ENCODE peak calls at places on chromosome X, in five cellular contexts. One of them, this sample, is unnamed.

GRCh38 chrX:133335027-133335426 is 80.3 kb downstream of the GPC4 start:
- DNase-seq in RWPE2: no peak
- DNase-seq in neuronal stem cell: no peak
- DNase-seq in lower leg skin: peak
- DNase-seq in heart left ventricle: no peak
- DNase-seq in this sample: peak

GRCh38 chrX:113260474-113260873 is 419.8 kb upstream of the AMOT start:
- DNase-seq in heart left ventricle: no peak
- DNase-seq in neuronal stem cell: no peak
- DNase-seq in RWPE2: no peak
- DNase-seq in lower leg skin: no peak
- DNase-seq in this sample: no peak

GRCh38 chrX:104098151-104098808 is 14.0 kb upstream of the ZCCHC18 start:
- DNase-seq in neuronal stem cell: peak
- DNase-seq in heart left ventricle: no peak
- DNase-seq in RWPE2: no peak
- DNase-seq in lower leg skin: peak
- DNase-seq in this sample: peak

GRCh38 chrX:120238947-120239346 is 11.7 kb upstream of the ZBTB33 start:
- DNase-seq in neuronal stem cell: no peak
- DNase-seq in heart left ventricle: no peak
- DNase-seq in lower leg skin: no peak
- DNase-seq in RWPE2: no peak
- DNase-seq in this sample: no peak

GRCh38 chrX:19156223-19156622 is 34.0 kb upstream of the ADGRG2 start:
- DNase-seq in RWPE2: no peak
- DNase-seq in neuronal stem cell: no peak
- DNase-seq in heart left ventricle: no peak
- DNase-seq in lower leg skin: peak
- DNase-seq in this sample: no peak

GRCh38 chrX:48493890-48494364 is 14.9 kb upstream of the PORCN start:
- DNase-seq in RWPE2: no peak
- DNase-seq in neuronal stem cell: peak
- DNase-seq in lower leg skin: no peak
- DNase-seq in heart left ventricle: no peak
- DNase-seq in this sample: peak

GRCh38 chrX:12469296-12469695 is 321.9 kb upstream of the PRPS2 start:
- DNase-seq in RWPE2: peak
- DNase-seq in neuronal stem cell: no peak
- DNase-seq in heart left ventricle: no peak
- DNase-seq in lower leg skin: no peak
- DNase-seq in this sample: no peak

GRCh38 chrX:135275973-135276372 is 24.1 kb downstream of the ETDA start:
- DNase-seq in RWPE2: no peak
- DNase-seq in heart left ventricle: no peak
- DNase-seq in lower leg skin: no peak
- DNase-seq in neuronal stem cell: no peak
- DNase-seq in this sample: no peak

GRCh38 chrX:8755813-8756212 is 23.9 kb upstream of the ANOS1 start:
- DNase-seq in heart left ventricle: no peak
- DNase-seq in lower leg skin: no peak
- DNase-seq in RWPE2: no peak
- DNase-seq in neuronal stem cell: no peak
- DNase-seq in this sample: no peak

GRCh38 chrX:96591418-96591817 is 93.2 kb upstream of the DIAPH2 start:
- DNase-seq in heart left ventricle: no peak
- DNase-seq in RWPE2: no peak
- DNase-seq in lower leg skin: peak
- DNase-seq in neuronal stem cell: no peak
- DNase-seq in this sample: no peak

GRCh38 chrX:95057341-95057740 is 1383.3 kb downstream of the FAM133A start:
- DNase-seq in heart left ventricle: no peak
- DNase-seq in neuronal stem cell: no peak
- DNase-seq in lower leg skin: no peak
- DNase-seq in RWPE2: no peak
- DNase-seq in this sample: no peak

GRCh38 chrX:154525606-154526490 is 9.8 kb upstream of the FAM3A start:
- DNase-seq in neuronal stem cell: no peak
- DNase-seq in lower leg skin: no peak
- DNase-seq in RWPE2: no peak
- DNase-seq in heart left ventricle: no peak
- DNase-seq in this sample: no peak

GRCh38 chrX:142884853-142885252 is 140.9 kb upstream of the SPANXN4 start:
- DNase-seq in lower leg skin: no peak
- DNase-seq in heart left ventricle: no peak
- DNase-seq in neuronal stem cell: no peak
- DNase-seq in RWPE2: no peak
- DNase-seq in this sample: no peak

GRCh38 chrX:149638860-149639259 is 7.3 kb upstream of the TMEM185A start:
- DNase-seq in heart left ventricle: no peak
- DNase-seq in RWPE2: no peak
- DNase-seq in neuronal stem cell: no peak
- DNase-seq in lower leg skin: no peak
- DNase-seq in this sample: no peak

GRCh38 chrX:69093960-69094935 is 71.0 kb downstream of the PJA1 start:
- DNase-seq in lower leg skin: peak
- DNase-seq in neuronal stem cell: peak
- DNase-seq in RWPE2: no peak
- DNase-seq in heart left ventricle: no peak
- DNase-seq in this sample: peak

GRCh38 chrX:21932277-21932996 is 8.1 kb upstream of the SMS start:
- DNase-seq in neuronal stem cell: no peak
- DNase-seq in heart left ventricle: no peak
- DNase-seq in RWPE2: peak
- DNase-seq in lower leg skin: peak
- DNase-seq in this sample: no peak

GRCh38 chrX:2767631-2768455 is 16.0 kb downstream of the XG start:
- DNase-seq in heart left ventricle: no peak
- DNase-seq in RWPE2: no peak
- DNase-seq in neuronal stem cell: no peak
- DNase-seq in lower leg skin: peak
- DNase-seq in this sample: peak

GRCh38 chrX:74251006-74251930 is 52.7 kb upstream of the ZCCHC13 start:
- DNase-seq in lower leg skin: no peak
- DNase-seq in RWPE2: no peak
- DNase-seq in neuronal stem cell: no peak
- DNase-seq in heart left ventricle: no peak
- DNase-seq in this sample: no peak

GRCh38 chrX:15158736-15159406 is 111.0 kb downstream of the ASB9 start:
- DNase-seq in RWPE2: no peak
- DNase-seq in heart left ventricle: no peak
- DNase-seq in lower leg skin: no peak
- DNase-seq in neuronal stem cell: no peak
- DNase-seq in this sample: no peak
- H3K4me3 ChIP-seq in RWPE2: no peak
- H3K4me3 ChIP-seq in heart left ventricle: no peak
- H3K4me3 ChIP-seq in lower leg skin: no peak
- H3K4me3 ChIP-seq in neuronal stem cell: no peak
- H3K4me3 ChIP-seq in this sample: no peak

GRCh38 chrX:40998123-40998522 is 87.1 kb upstream of the USP9X start:
- DNase-seq in heart left ventricle: no peak
- DNase-seq in RWPE2: no peak
- DNase-seq in neuronal stem cell: no peak
- DNase-seq in lower leg skin: no peak
- DNase-seq in this sample: no peak

GRCh38 chrX:41001327-41001726 is 83.9 kb upstream of the USP9X start:
- DNase-seq in heart left ventricle: no peak
- DNase-seq in RWPE2: no peak
- DNase-seq in neuronal stem cell: no peak
- DNase-seq in lower leg skin: no peak
- DNase-seq in this sample: no peak

GRCh38 chrX:41002021-41002420 is 83.2 kb upstream of the USP9X start:
- DNase-seq in lower leg skin: no peak
- DNase-seq in RWPE2: no peak
- DNase-seq in heart left ventricle: no peak
- DNase-seq in neuronal stem cell: no peak
- DNase-seq in this sample: no peak

DNA sequence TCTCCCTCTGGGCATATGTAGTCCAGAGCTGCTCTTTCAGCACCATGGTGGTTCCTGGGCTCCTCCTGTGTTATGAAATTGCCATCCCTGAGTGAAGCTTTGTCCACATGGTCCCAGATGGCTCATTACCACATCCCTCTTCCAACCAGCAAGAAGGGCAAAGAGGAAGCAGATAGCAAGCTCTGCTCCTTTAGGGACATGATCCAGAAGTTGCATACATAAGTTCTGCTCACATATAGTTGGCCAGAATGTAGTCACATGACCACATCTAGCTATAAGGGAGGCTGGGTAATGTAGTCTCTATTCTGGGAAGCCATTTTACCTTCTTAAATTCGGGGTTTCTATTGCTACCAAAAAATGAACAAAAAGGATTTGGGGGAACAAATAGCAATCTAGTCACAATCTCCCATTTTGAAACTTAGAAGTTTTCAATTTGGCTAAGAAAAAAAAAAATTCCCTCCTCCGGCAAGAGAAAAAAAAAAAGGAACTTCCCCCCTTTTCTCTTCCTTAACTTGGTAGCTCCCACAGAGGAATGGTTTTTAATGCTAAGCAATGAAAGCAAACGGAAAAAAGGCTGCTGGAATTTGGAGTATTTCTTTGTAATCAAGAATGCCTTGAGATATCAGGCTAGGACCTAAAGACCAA is 88.2 kb upstream of the USP9X start:
- DNase-seq in lower leg skin: peak
- DNase-seq in neuronal stem cell: peak
- DNase-seq in RWPE2: no peak
- DNase-seq in heart left ventricle: no peak
- DNase-seq in this sample: no peak
- H3K4me3 ChIP-seq in lower leg skin: no peak
- H3K4me3 ChIP-seq in neuronal stem cell: peak
- H3K4me3 ChIP-seq in RWPE2: no peak
- H3K4me3 ChIP-seq in heart left ventricle: peak
- H3K4me3 ChIP-seq in this sample: no peak

DNA sequence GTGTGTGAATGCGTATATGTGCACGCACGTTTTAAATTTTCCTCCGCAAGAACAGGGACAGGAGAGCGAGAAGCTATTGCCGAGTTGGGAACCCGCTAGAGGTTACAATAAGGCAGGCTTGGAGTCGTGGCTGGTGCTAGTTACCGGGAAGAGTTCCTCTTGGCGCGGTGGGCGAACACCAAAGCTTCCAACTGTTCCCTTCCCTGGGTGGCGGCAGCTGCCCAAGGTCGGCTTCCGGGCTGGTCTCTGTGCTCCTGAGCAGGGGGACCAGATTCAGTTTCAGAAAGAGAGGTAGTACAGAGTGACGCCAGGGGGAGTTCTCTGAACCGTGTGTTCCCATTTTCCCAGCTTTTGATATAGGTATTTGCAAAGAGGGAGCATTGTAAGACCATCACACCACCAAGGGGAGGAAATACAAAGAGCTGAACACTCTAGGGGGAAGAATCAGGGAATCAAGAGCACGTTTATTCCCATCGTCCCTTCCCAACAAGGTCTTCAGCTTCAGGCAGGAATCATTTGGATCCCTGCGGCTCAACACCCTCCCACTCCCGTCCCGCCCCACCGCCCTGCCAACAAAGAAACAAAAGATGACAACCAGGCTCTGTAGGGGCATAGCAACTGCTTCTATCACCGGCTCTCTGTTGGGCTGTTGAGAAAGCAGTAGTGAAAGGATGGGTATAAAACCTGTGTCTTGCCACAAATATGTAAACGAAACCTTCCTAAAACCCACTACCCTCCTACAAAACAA is 113.6 kb upstream of the TEX13C start:
- DNase-seq in lower leg skin: no peak
- DNase-seq in RWPE2: no peak
- DNase-seq in neuronal stem cell: no peak
- DNase-seq in heart left ventricle: no peak
- DNase-seq in this sample: no peak
- H3K4me3 ChIP-seq in lower leg skin: no peak
- H3K4me3 ChIP-seq in RWPE2: no peak
- H3K4me3 ChIP-seq in neuronal stem cell: peak
- H3K4me3 ChIP-seq in heart left ventricle: peak
- H3K4me3 ChIP-seq in this sample: no peak

DNA sequence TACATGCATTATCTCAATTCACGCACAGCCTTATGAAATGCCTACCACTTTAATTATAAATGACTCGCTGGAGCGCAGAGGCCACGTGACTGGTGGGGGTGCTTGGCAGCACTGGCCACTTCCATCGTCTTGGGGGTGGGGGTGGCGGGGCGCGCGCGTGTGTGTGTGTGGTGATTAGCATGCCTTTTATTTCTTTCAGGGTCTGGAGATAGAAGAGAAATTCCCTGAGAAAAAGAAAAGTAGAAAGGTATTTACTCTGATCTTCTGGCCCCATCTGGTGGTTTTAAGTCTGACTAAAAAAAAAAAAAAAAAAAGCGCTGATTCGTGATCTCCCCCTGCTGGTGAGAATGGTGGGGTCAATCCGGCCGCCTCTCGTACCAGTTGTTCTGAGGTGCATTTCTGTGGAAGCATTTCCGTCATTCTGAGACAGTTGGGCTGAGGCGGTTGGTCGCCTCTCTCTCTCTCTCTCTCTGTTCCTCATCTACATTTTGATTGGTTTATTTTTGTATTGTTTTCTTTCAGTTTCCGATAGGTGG is at the start of gene CCNB3:
- DNase-seq in RWPE2: peak
- DNase-seq in neuronal stem cell: peak
- DNase-seq in heart left ventricle: peak
- DNase-seq in lower leg skin: peak
- DNase-seq in this sample: peak
- H3K4me3 ChIP-seq in RWPE2: peak
- H3K4me3 ChIP-seq in neuronal stem cell: no peak
- H3K4me3 ChIP-seq in heart left ventricle: peak
- H3K4me3 ChIP-seq in lower leg skin: no peak
- H3K4me3 ChIP-seq in this sample: peak

GRCh38 chrX:11424903-11425674 is 131.9 kb downstream of the AMELX start:
- DNase-seq in lower leg skin: no peak
- DNase-seq in heart left ventricle: no peak
- DNase-seq in RWPE2: no peak
- DNase-seq in neuronal stem cell: no peak
- DNase-seq in this sample: no peak

GRCh38 chrX:11423949-11424348 is 130.7 kb downstream of the AMELX start:
- DNase-seq in heart left ventricle: no peak
- DNase-seq in neuronal stem cell: no peak
- DNase-seq in RWPE2: no peak
- DNase-seq in lower leg skin: no peak
- DNase-seq in this sample: no peak

GRCh38 chrX:11427082-11428033 is 134.1 kb downstream of the AMELX start:
- DNase-seq in neuronal stem cell: peak
- DNase-seq in RWPE2: no peak
- DNase-seq in heart left ventricle: peak
- DNase-seq in lower leg skin: peak
- DNase-seq in this sample: peak

GRCh38 chrX:11429543-11430085 is 136.4 kb downstream of the AMELX start:
- DNase-seq in lower leg skin: no peak
- DNase-seq in RWPE2: no peak
- DNase-seq in heart left ventricle: no peak
- DNase-seq in neuronal stem cell: no peak
- DNase-seq in this sample: no peak

GRCh38 chrX:11426712-11427081 is 133.5 kb downstream of the AMELX start:
- DNase-seq in heart left ventricle: no peak
- DNase-seq in neuronal stem cell: no peak
- DNase-seq in RWPE2: no peak
- DNase-seq in lower leg skin: no peak
- DNase-seq in this sample: no peak
- H3K4me3 ChIP-seq in heart left ventricle: peak
- H3K4me3 ChIP-seq in neuronal stem cell: no peak
- H3K4me3 ChIP-seq in RWPE2: no peak
- H3K4me3 ChIP-seq in lower leg skin: peak
- H3K4me3 ChIP-seq in this sample: no peak

This sample was measured in WERI-Rb-1.